ENCODE peak calls at places on chromosomes 6 and 20, in seven cellular contexts. E is A549, O is choroid plexus epithelial cell, M is left lung, X is HFFc6, D is neural progenitor cell, Y is nephron progenitor cell. H is an unnamed sample.

GRCh38 chr6:153511896-153512496 is 380.9 kb upstream of the RGS17 start:
- DNase-seq in E (peak; percentile 6), O (peak; percentile 59), M (no peak), X (peak; percentile 24), D (peak; percentile 41), Y (peak; percentile 23), H (peak; percentile 36)

GRCh38 chr6:169684056-169684455 is 17.8 kb downstream of the WDR27 start:
- DNase-seq in E (no peak), O (no peak), M (no peak), X (no peak), D (no peak), Y (no peak), H (no peak)

GRCh38 chr6:125200986-125201385 is 47.4 kb downstream of the TPD52L1 start:
- DNase-seq in E (no peak), O (no peak), M (no peak), X (no peak), D (no peak), Y (no peak), H (no peak)

GRCh38 chr20:11987526-11987925 is 69.8 kb downstream of the BTBD3 start:
- DNase-seq in E (no peak), O (no peak), M (no peak), X (no peak), D (no peak), Y (no peak), H (no peak)

GRCh38 chr6:122033564-122034181 is 365.8 kb upstream of the HSF2 start:
- DNase-seq in E (peak; percentile 18), O (peak; percentile 86), M (no peak), X (peak; percentile 62), D (peak; percentile 82), Y (peak; percentile 11), H (no peak)

GRCh38 chr20:9838378-9839295 is at the start of gene PAK5:
- DNase-seq in E (peak; percentile 56), O (peak; percentile 31), M (peak; percentile 61), X (no peak), D (peak; percentile 96), Y (peak; percentile 95), H (peak; percentile 82)

GRCh38 chr20:62516345-62516744 is 40.5 kb upstream of the GATA5 start:
- DNase-seq in E (peak; percentile 76), O (no peak), M (no peak), X (peak; percentile 9), D (peak; percentile 63), Y (no peak), H (no peak)

GRCh38 chr6:12729467-12729866 is 12.9 kb downstream of the PHACTR1 start:
- DNase-seq in E (no peak), O (no peak), M (no peak), X (no peak), D (no peak), Y (no peak), H (no peak)

GRCh38 chr6:107618672-107619071 is 128.8 kb downstream of the SOBP start:
- DNase-seq in E (no peak), O (no peak), M (no peak), X (no peak), D (no peak), Y (no peak), H (no peak)

DNA sequence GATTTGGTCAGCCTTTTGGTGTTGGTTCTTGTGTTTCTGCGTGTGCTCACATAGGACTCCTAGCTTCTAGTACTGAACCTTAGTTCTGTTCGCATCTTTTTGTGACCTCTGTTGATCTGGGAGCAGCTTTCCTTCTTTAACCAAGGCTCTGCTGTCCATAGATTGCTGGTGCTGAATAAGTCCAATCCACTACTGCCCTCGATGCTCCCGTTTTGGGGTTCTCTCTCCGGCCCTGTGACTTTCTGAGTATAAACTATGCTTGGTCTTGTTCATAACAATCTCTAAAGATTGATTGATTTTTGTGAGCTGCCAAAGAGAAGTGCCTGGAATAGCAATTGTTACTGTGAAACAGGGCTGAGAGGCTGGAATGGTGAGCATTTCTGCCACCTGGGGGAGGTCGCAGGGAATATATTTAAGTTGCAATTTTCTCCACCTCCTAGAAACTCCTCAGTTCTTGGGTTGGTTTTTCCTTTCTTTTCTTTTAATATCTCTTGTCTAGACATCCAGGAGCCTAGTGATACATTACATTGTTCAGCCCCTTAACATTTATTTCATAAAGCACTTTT is 422.9 kb upstream of the CHD6 start:
- DNase-seq in E (no peak), O (no peak), M (no peak), X (no peak), D (peak; percentile 38), Y (peak; percentile 4), H (no peak)
- TF ChIP-seq CTCF in E (no peak), O (no peak), M (no peak), X (no peak), D (peak; percentile 57), Y (peak; percentile 32), H (no peak)

GRCh38 chr20:34829191-34829590 is 3.7 kb upstream of the NCOA6 start:
- DNase-seq in E (no peak), O (no peak), M (no peak), X (no peak), D (no peak), Y (no peak), H (no peak)

GRCh38 chr20:34834459-34834893 is 9.0 kb upstream of the NCOA6 start:
- DNase-seq in E (peak; percentile 46), O (peak; percentile 60), M (no peak), X (peak; percentile 44), D (no peak), Y (no peak), H (no peak)
- TF ChIP-seq CTCF in E (peak; percentile 67), O (peak; percentile 34), M (no peak), X (peak; percentile 77), D (peak; percentile 43), Y (peak; percentile 27), H (peak; percentile 62)

GRCh38 chr20:25083773-25084615 is 2.1 kb upstream of the VSX1 start:
- DNase-seq in E (no peak), O (no peak), M (no peak), X (no peak), D (peak; percentile 76), Y (peak; percentile 62), H (no peak)
- TF ChIP-seq CTCF in E (no peak), O (peak; percentile 55), M (no peak), X (peak; percentile 63), D (peak; percentile 73), Y (peak; percentile 49), H (no peak)

DNA sequence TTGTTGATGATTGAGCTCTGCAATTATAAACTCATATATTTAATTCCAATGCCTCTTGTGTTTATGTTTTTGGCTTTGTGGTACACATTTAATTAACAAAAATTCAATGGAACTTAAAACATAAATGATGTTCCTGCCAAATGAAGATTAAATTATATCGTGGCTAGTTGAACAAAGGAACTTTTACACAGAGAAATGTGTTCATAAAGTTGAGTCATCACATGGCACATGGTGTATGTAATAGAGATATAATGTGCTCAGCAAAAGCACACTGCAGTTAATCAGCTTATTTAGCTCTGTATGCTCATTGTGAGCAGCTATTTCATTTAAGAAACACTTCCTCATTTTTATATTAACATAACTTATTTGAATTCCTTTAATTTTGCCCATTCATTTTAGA is 1295.6 kb upstream of the CITED2 start:
- DNase-seq in E (no peak), O (peak; percentile 52), M (no peak), X (no peak), D (no peak), Y (no peak), H (no peak)
- TF ChIP-seq CTCF in E (no peak), O (no peak), M (no peak), X (no peak), D (no peak), Y (no peak), H (no peak)